ENCODE peak calls at places on chromosome 20, in six cellular contexts. G is adipocyte; H is D341Med; E is nephron progenitor cell; F is GM12891; K is activated CD8-positive, alpha-beta T cell treated with anti-CD3 and anti-CD28 coated beads, Interleukin-2, amount 10 ng/mL, durations not matched to agents 7 days and 5 days. O is an unnamed sample.

GRCh38 chr20:47544240-47544639 is 42.6 kb downstream of the NCOA3 start:
- DNase-seq in G (peak), H (no peak), E (peak), F (no peak), K (no peak), O (no peak)

GRCh38 chr20:32444474-32445220 is 86.5 kb downstream of the ASXL1 start:
- DNase-seq in G (no peak), H (no peak), E (no peak), F (no peak), K (no peak), O (no peak)

GRCh38 chr20:36043892-36044515 is 75.6 kb downstream of the CNBD2 start:
- DNase-seq in G (no peak), H (no peak), E (no peak), F (no peak), K (no peak), O (no peak)

GRCh38 chr20:41786158-41786557 is 168.0 kb upstream of the CHD6 start:
- DNase-seq in G (no peak), H (no peak), E (no peak), F (no peak), K (no peak), O (no peak)

GRCh38 chr20:52105045-52105572 is 86.5 kb downstream of the ZFP64 start:
- DNase-seq in G (peak), H (peak), E (peak), F (no peak), K (no peak), O (peak)

GRCh38 chr20:48159156-48159971 is 374.1 kb upstream of the SULF2 start:
- DNase-seq in G (no peak), H (no peak), E (no peak), F (no peak), K (no peak), O (no peak)

GRCh38 chr20:57089701-57090144 is 176.7 kb downstream of the BMP7 start:
- DNase-seq in G (peak), H (peak), E (peak), F (peak), K (peak), O (no peak)

GRCh38 chr20:56828402-56828801 is 199.3 kb downstream of the TFAP2C start:
- DNase-seq in G (no peak), H (no peak), E (no peak), F (no peak), K (no peak), O (no peak)

GRCh38 chr20:50900261-50900660 is 31.0 kb downstream of the ADNP start:
- DNase-seq in G (no peak), H (no peak), E (no peak), F (no peak), K (no peak), O (no peak)

GRCh38 chr20:45918182-45918737 is 6.3 kb upstream of the PLTP start:
- DNase-seq in G (peak), H (no peak), E (no peak), F (no peak), K (no peak), O (no peak)

O was measured in DMS 273 treated with DMSO at 0.1 percent for 48 hours.